ENCODE peak calls at places on chromosome 13, in eight cellular contexts. T, I, C, P, U, L, V and B are unnamed samples. For H3K4me1, the result is how much of the 10 kb centered on the place peaks cover.

GRCh38 chr13:27006519-27007161 is 165.0 kb downstream of the USP12 start:
- DNase-seq in T (peak), I (peak), C (peak), P (no peak), U (no peak), L (no peak), V (no peak), B (peak)

GRCh38 chr13:113179374-113180230 is 21.2 kb downstream of the PROZ start:
- DNase-seq in T (no peak), I (peak), C (no peak), P (no peak), U (no peak), L (no peak), V (no peak), B (no peak)

GRCh38 chr13:72221276-72221962 is 354.4 kb upstream of the DACH1 start:
- DNase-seq in T (peak), I (peak), C (peak), P (no peak), U (no peak), L (no peak), V (peak), B (peak)

GRCh38 chr13:95530178-95530577 is 22.3 kb upstream of the CLDN10 start:
- DNase-seq in T (no peak), I (no peak), C (peak), P (no peak), U (no peak), L (no peak), V (no peak), B (no peak)

GRCh38 chr13:67736646-67737420 is 506.7 kb upstream of the PCDH9 start:
- DNase-seq in T (peak), I (peak), C (peak), P (no peak), U (no peak), L (no peak), V (peak), B (peak)

GRCh38 chr13:104809483-104809882 is 1726.0 kb downstream of the EFNB2 start:
- DNase-seq in T (no peak), I (no peak), C (peak), P (no peak), U (no peak), L (no peak), V (no peak), B (no peak)

GRCh38 chr13:59229861-59230260 is 933.9 kb downstream of the DIAPH3 start:
- DNase-seq in T (no peak), I (no peak), C (no peak), P (no peak), U (no peak), L (no peak), V (no peak), B (no peak)

GRCh38 chr13:112928958-112929777 is 39.8 kb upstream of the MCF2L start:
- DNase-seq in T (peak), I (no peak), C (peak), P (no peak), U (no peak), L (no peak), V (no peak), B (peak)

GRCh38 chr13:51914137-51914493 is 52.3 kb downstream of the CCDC70 start:
- DNase-seq in T (no peak), I (no peak), C (no peak), P (no peak), U (no peak), L (no peak), V (no peak), B (no peak)

GRCh38 chr13:76812206-76812882 is 73.9 kb downstream of the KCTD12 start:
- DNase-seq in T (peak), I (no peak), C (peak), P (no peak), U (no peak), L (peak), V (no peak), B (no peak)

GRCh38 chr13:73715114-73715909 is 418.9 kb downstream of the KLF12 start:
- DNase-seq in T (no peak), I (no peak), C (no peak), P (no peak), U (peak), L (no peak), V (no peak), B (no peak)

GRCh38 chr13:112855859-112856258 is 113.2 kb upstream of the MCF2L start:
- DNase-seq in T (no peak), I (no peak), C (no peak), P (no peak), U (no peak), L (no peak), V (no peak), B (no peak)

GRCh38 chr13:74299688-74300087 is 165.5 kb upstream of the KLF12 start:
- DNase-seq in T (no peak), I (no peak), C (no peak), P (no peak), U (no peak), L (no peak), V (no peak), B (no peak)

GRCh38 chr13:101423872-101424271 is 7.6 kb upstream of the NALCN start:
- DNase-seq in T (no peak), I (no peak), C (no peak), P (no peak), U (no peak), L (no peak), V (no peak), B (no peak)

GRCh38 chr13:112117955-112118302 is 51.0 kb downstream of the SOX1 start:
- DNase-seq in T (no peak), I (no peak), C (no peak), P (no peak), U (no peak), L (no peak), V (no peak), B (no peak)

GRCh38 chr13:50588736-50589135 is 254.8 kb downstream of the DLEU7 start:
- DNase-seq in T (no peak), I (no peak), C (no peak), P (no peak), U (no peak), L (no peak), V (no peak), B (no peak)

GRCh38 chr13:110138009-110138699 is 168.8 kb downstream of the COL4A1 start:
- DNase-seq in T (no peak), I (peak), C (peak), P (peak), U (peak), L (peak), V (no peak), B (no peak)

GRCh38 chr13:68806125-68806524 is 1301.5 kb upstream of the ATXN8OS start:
- DNase-seq in T (no peak), I (no peak), C (no peak), P (no peak), U (no peak), L (no peak), V (no peak), B (no peak)

GRCh38 chr13:26344980-26345379 is 91.1 kb downstream of the CDK8 start:
- DNase-seq in T (no peak), I (no peak), C (no peak), P (no peak), U (no peak), L (no peak), V (no peak), B (no peak)

GRCh38 chr13:61148691-61149332 is 266.8 kb downstream of the PCDH20 start:
- DNase-seq in T (no peak), I (peak), C (peak), P (no peak), U (no peak), L (no peak), V (no peak), B (peak)

GRCh38 chr13:107873908-107874307 is 341.4 kb downstream of the LIG4 start:
- DNase-seq in T (peak), I (no peak), C (peak), P (no peak), U (no peak), L (no peak), V (no peak), B (no peak)

GRCh38 chr13:32528358-32528757 is 10.2 kb downstream of the N4BP2L2 start:
- DNase-seq in T (no peak), I (no peak), C (peak), P (no peak), U (no peak), L (no peak), V (no peak), B (no peak)

GRCh38 chr13:47503468-47503867 is 497.6 kb downstream of the SUCLA2 start:
- DNase-seq in T (no peak), I (no peak), C (no peak), P (no peak), U (no peak), L (no peak), V (no peak), B (no peak)

GRCh38 chr13:83515267-83515666 is 367.0 kb downstream of the SLITRK1 start:
- DNase-seq in T (no peak), I (no peak), C (peak), P (no peak), U (no peak), L (no peak), V (no peak), B (no peak)

GRCh38 chr13:94054159-94054558 is 425.3 kb downstream of the DCT start:
- DNase-seq in T (peak), I (no peak), C (no peak), P (no peak), U (no peak), L (no peak), V (no peak), B (no peak)

GRCh38 chr13:99501952-99502310 is 659 bp downstream of the TM9SF2 start:
- DNase-seq in T (peak), I (no peak), C (peak), P (no peak), U (peak), L (no peak), V (no peak), B (no peak)

GRCh38 chr13:114072421-114072820 is 60.0 kb downstream of the RASA3 start:
- DNase-seq in T (no peak), I (no peak), C (no peak), P (no peak), U (no peak), L (no peak), V (no peak), B (no peak)

GRCh38 chr13:51532736-51533197 is 51.5 kb upstream of the WDFY2 start:
- DNase-seq in T (no peak), I (no peak), C (no peak), P (no peak), U (peak), L (no peak), V (no peak), B (no peak)

GRCh38 chr13:24233351-24233901 is 72.9 kb downstream of the SPATA13 start:
- DNase-seq in T (no peak), I (peak), C (peak), P (no peak), U (no peak), L (no peak), V (no peak), B (no peak)
- H3K4me1 ChIP-seq in T (under half), I (under half), C (under half), P (under half), U (under half), L (under half), V (under half), B (under half)

GRCh38 chr13:75764251-75764650 is 128.1 kb downstream of the LMO7 start:
- DNase-seq in T (peak), I (no peak), C (no peak), P (no peak), U (no peak), L (no peak), V (no peak), B (no peak)

GRCh38 chr13:75762967-75763366 is 126.8 kb downstream of the LMO7 start:
- DNase-seq in T (no peak), I (no peak), C (no peak), P (no peak), U (peak), L (no peak), V (no peak), B (no peak)

GRCh38 chr13:75763511-75763910 is 127.4 kb downstream of the LMO7 start:
- DNase-seq in T (no peak), I (no peak), C (no peak), P (no peak), U (no peak), L (no peak), V (no peak), B (no peak)

GRCh38 chr13:75769141-75769905 is 133.2 kb downstream of the LMO7 start:
- DNase-seq in T (peak), I (no peak), C (no peak), P (no peak), U (no peak), L (no peak), V (no peak), B (no peak)

GRCh38 chr13:75766636-75767035 is 130.5 kb downstream of the LMO7 start:
- DNase-seq in T (no peak), I (no peak), C (no peak), P (no peak), U (peak), L (no peak), V (no peak), B (no peak)
- H3K4me1 ChIP-seq in T (under half), I (under half), C (under half), P (under half), U (under half), L (half or more), V (under half), B (under half)

GRCh38 chr13:45208132-45208531 is 7.3 kb upstream of the KCTD4 start:
- DNase-seq in T (no peak), I (no peak), C (no peak), P (no peak), U (no peak), L (no peak), V (no peak), B (no peak)
- H3K4me1 ChIP-seq in T (under half), I (under half), C (under half), P (under half), U (under half), L (under half), V (under half), B (under half)

DNA sequence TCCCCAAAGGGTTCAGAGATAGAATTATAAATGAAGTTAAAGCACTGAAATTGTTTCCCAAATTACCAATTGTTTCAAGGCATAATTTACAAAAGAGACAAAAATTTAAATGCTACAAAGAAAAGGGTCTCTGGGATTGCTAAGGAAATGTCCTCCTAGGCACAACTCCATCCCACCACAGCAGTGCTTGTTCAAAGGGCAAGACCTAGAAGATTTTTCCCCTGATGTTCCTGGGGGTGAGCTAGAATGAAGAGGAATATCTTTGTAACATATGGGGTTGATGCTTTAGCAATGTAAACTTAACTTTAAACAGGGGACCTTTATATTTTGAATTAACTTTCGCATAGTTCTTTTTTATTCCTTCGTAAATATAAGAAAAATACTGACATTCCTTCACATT is 1.6 kb downstream of the LCP1 start:
- DNase-seq in T (no peak), I (no peak), C (no peak), P (no peak), U (no peak), L (no peak), V (no peak), B (no peak)
- H3K4me1 ChIP-seq in T (under half), I (under half), C (under half), P (under half), U (half or more), L (under half), V (under half), B (under half)

GRCh38 chr13:29810898-29811297 is 39.5 kb downstream of the UBL3 start:
- DNase-seq in T (no peak), I (no peak), C (no peak), P (no peak), U (no peak), L (no peak), V (no peak), B (no peak)
- H3K4me1 ChIP-seq in T (under half), I (under half), C (under half), P (under half), U (under half), L (half or more), V (under half), B (under half)

GRCh38 chr13:30735025-30735967 is at the start of gene ALOX5AP:
- DNase-seq in T (no peak), I (no peak), C (no peak), P (no peak), U (peak), L (no peak), V (no peak), B (no peak)
- H3K4me1 ChIP-seq in T (under half), I (under half), C (under half), P (under half), U (half or more), L (under half), V (under half), B (under half)

GRCh38 chr13:79387853-79388252 is 18.2 kb downstream of the RBM26 start:
- DNase-seq in T (no peak), I (no peak), C (no peak), P (no peak), U (no peak), L (no peak), V (no peak), B (no peak)

GRCh38 chr13:79389031-79389430 is 17.0 kb downstream of the RBM26 start:
- DNase-seq in T (no peak), I (no peak), C (no peak), P (no peak), U (no peak), L (no peak), V (no peak), B (no peak)

GRCh38 chr13:79384022-79384610 is 21.9 kb downstream of the RBM26 start:
- DNase-seq in T (no peak), I (no peak), C (no peak), P (no peak), U (no peak), L (no peak), V (no peak), B (no peak)

GRCh38 chr13:79385694-79386093 is 20.4 kb downstream of the RBM26 start:
- DNase-seq in T (no peak), I (no peak), C (no peak), P (no peak), U (peak), L (no peak), V (no peak), B (no peak)

GRCh38 chr13:79386125-79386822 is 19.8 kb downstream of the RBM26 start:
- DNase-seq in T (no peak), I (no peak), C (no peak), P (no peak), U (no peak), L (no peak), V (no peak), B (no peak)
- H3K4me1 ChIP-seq in T (under half), I (under half), C (under half), P (under half), U (under half), L (half or more), V (under half), B (under half)

GRCh38 chr13:41554180-41554579 is 96.8 kb downstream of the RGCC start:
- DNase-seq in T (no peak), I (no peak), C (no peak), P (no peak), U (no peak), L (no peak), V (no peak), B (no peak)
- H3K4me1 ChIP-seq in T (under half), I (under half), C (under half), P (under half), U (under half), L (under half), V (under half), B (under half)